ENCODE peak calls at places on chromosome 17, in five cellular contexts. J is choroid plexus epithelial cell; Y is CD4-positive, alpha-beta memory T cell; B is activated CD4-positive, alpha-beta T cell treated with anti-CD3 and anti-CD28 coated beads for 24 hours; R is nephron progenitor cell. F is an unnamed sample.

GRCh38 chr17:60535382-60536279 is 9.6 kb upstream of the APPBP2 start:
- DNase-seq in J (peak; percentile 94), Y (no peak), B (no peak), R (no peak), F (no peak)

GRCh38 chr17:81666092-81666341 is 388 bp downstream of the OXLD1 start:
- DNase-seq in J (peak; percentile 44), Y (no peak), B (no peak), R (no peak), F (no peak)

GRCh38 chr17:78643326-78643725 is 66.1 kb upstream of the DNAH17 start:
- DNase-seq in J (no peak), Y (no peak), B (no peak), R (no peak), F (no peak)

GRCh38 chr17:76716834-76717205 is 6.1 kb upstream of the MXRA7 start:
- DNase-seq in J (peak; percentile 98), Y (no peak), B (no peak), R (no peak), F (no peak)

GRCh38 chr17:48597775-48598631 is 4.4 kb upstream of the HOXB5 start:
- DNase-seq in J (no peak), Y (no peak), B (no peak), R (peak; percentile 57), F (no peak)

GRCh38 chr17:57356722-57357391 is 100.5 kb downstream of the MSI2 start:
- DNase-seq in J (peak; percentile 28), Y (no peak), B (no peak), R (no peak), F (peak; percentile 63)

GRCh38 chr17:61821655-61822054 is 41.7 kb downstream of the BRIP1 start:
- DNase-seq in J (no peak), Y (no peak), B (no peak), R (no peak), F (no peak)

GRCh38 chr17:3012926-3013581 is 50.4 kb downstream of the OR1D5 start:
- DNase-seq in J (peak; percentile 68), Y (peak; percentile 27), B (peak; percentile 46), R (peak; percentile 74), F (peak; percentile 30)

GRCh38 chr17:4155980-4156620 is 13.1 kb downstream of the CYB5D2 start:
- DNase-seq in J (no peak), Y (no peak), B (no peak), R (no peak), F (no peak)

GRCh38 chr17:3950584-3950983 is 13.7 kb downstream of the ATP2A3 start:
- DNase-seq in J (no peak), Y (no peak), B (no peak), R (no peak), F (no peak)

GRCh38 chr17:63819585-63820537 is 7.4 kb upstream of the PSMC5 start:
- DNase-seq in J (no peak), Y (no peak), B (no peak), R (no peak), F (no peak)